ENCODE peak calls at places on chromosomes 6 and 20, in seven cellular contexts. K is sciatic nerve; J is dermis blood vessel endothelial cell; I is fibroblast of mammary gland; U is endothelial cell; E is stimulated activated CD4-positive, alpha-beta T cell treated with anti-CD3 and anti-CD28 coated beads, Interleukin-4, amount 100 ng/mL, for 48 hours; R is activated CD4-positive, alpha-beta T cell treated with anti-CD3 and anti-CD28 coated beads, Interleukin-2, amount 50 U/mL, for 48 hours. P is an unnamed sample.

GRCh38 chr20:38168791-38169589 is 3.9 kb upstream of the TGM2 start:
- DNase-seq in K (no peak), J (peak), I (no peak), U (no peak), E (no peak), R (no peak), P (no peak)

GRCh38 chr6:70616728-70617260 is 50.1 kb downstream of the SDHAF4 start:
- DNase-seq in K (no peak), J (no peak), I (no peak), U (no peak), E (no peak), R (no peak), P (no peak)

GRCh38 chr6:136445063-136445462 is 105.2 kb downstream of the MAP7 start:
- DNase-seq in K (no peak), J (no peak), I (no peak), U (no peak), E (no peak), R (no peak), P (no peak)

GRCh38 chr6:35400901-35401311 is 51.2 kb upstream of the FANCE start:
- DNase-seq in K (no peak), J (no peak), I (peak), U (no peak), E (no peak), R (no peak), P (no peak)

GRCh38 chr20:41615671-41616070 is 2.5 kb downstream of the CHD6 start:
- DNase-seq in K (no peak), J (no peak), I (no peak), U (no peak), E (no peak), R (no peak), P (no peak)

GRCh38 chr6:3958255-3958654 is 109.1 kb downstream of the FAM50B start:
- DNase-seq in K (no peak), J (no peak), I (no peak), U (no peak), E (no peak), R (no peak), P (no peak)

GRCh38 chr20:33673411-33674293 is 576 bp downstream of the NECAB3 start:
- DNase-seq in K (no peak), J (no peak), I (peak), U (no peak), E (no peak), R (no peak), P (no peak)

GRCh38 chr6:127550403-127550802 is 26.6 kb upstream of the C6orf58 start:
- DNase-seq in K (no peak), J (no peak), I (peak), U (no peak), E (no peak), R (no peak), P (no peak)

GRCh38 chr6:47161176-47161687 is 119.1 kb upstream of the ADGRF1 start:
- DNase-seq in K (no peak), J (no peak), I (peak), U (no peak), E (no peak), R (no peak), P (no peak)

GRCh38 chr6:905541-905940 is 212.6 kb upstream of the EXOC2 start:
- DNase-seq in K (no peak), J (no peak), I (no peak), U (no peak), E (no peak), R (no peak), P (no peak)

GRCh38 chr6:129203190-129203900 is 320.4 kb downstream of the LAMA2 start:
- DNase-seq in K (no peak), J (no peak), I (peak), U (no peak), E (no peak), R (no peak), P (no peak)

GRCh38 chr6:170583736-170584180 is 679 bp downstream of the PDCD2 start:
- DNase-seq in K (no peak), J (no peak), I (no peak), U (no peak), E (no peak), R (no peak), P (no peak)

GRCh38 chr6:21666200-21666671 is 72.7 kb downstream of the SOX4 start:
- DNase-seq in K (peak), J (peak), I (no peak), U (peak), E (no peak), R (no peak), P (no peak)

GRCh38 chr6:148835920-148836441 is 89.2 kb downstream of the UST start:
- DNase-seq in K (no peak), J (no peak), I (peak), U (no peak), E (peak), R (peak), P (no peak)

GRCh38 chr6:707576-708236 is 14.8 kb upstream of the EXOC2 start:
- DNase-seq in K (no peak), J (no peak), I (no peak), U (no peak), E (no peak), R (no peak), P (no peak)

GRCh38 chr6:347951-348859 is 43.3 kb upstream of the IRF4 start:
- DNase-seq in K (no peak), J (no peak), I (no peak), U (no peak), E (no peak), R (no peak), P (no peak)

GRCh38 chr20:3250091-3250504 is 11.1 kb upstream of the SLC4A11 start:
- DNase-seq in K (no peak), J (peak), I (no peak), U (peak), E (no peak), R (no peak), P (no peak)

GRCh38 chr20:18404172-18404571 is 62.7 kb downstream of the DZANK1 start:
- DNase-seq in K (no peak), J (no peak), I (no peak), U (no peak), E (no peak), R (no peak), P (no peak)

GRCh38 chr6:70270287-70271005 is 32.4 kb downstream of the COL9A1 start:
- DNase-seq in K (no peak), J (no peak), I (no peak), U (no peak), E (no peak), R (no peak), P (no peak)

GRCh38 chr6:35960192-35960591 is 39.3 kb upstream of the SRPK1 start:
- DNase-seq in K (no peak), J (no peak), I (peak), U (no peak), E (no peak), R (no peak), P (no peak)

GRCh38 chr20:10985536-10985935 is 311.7 kb upstream of the JAG1 start:
- DNase-seq in K (no peak), J (peak), I (peak), U (no peak), E (no peak), R (no peak), P (no peak)

GRCh38 chr6:5450073-5450472 is 188.8 kb downstream of the FARS2 start:
- DNase-seq in K (no peak), J (no peak), I (no peak), U (no peak), E (no peak), R (no peak), P (no peak)

GRCh38 chr6:112906737-112907136 is 559.6 kb downstream of the RFPL4B start:
- DNase-seq in K (no peak), J (no peak), I (peak), U (no peak), E (no peak), R (no peak), P (no peak)

GRCh38 chr6:34152806-34153565 is 7.1 kb upstream of the GRM4 start:
- DNase-seq in K (peak), J (no peak), I (no peak), U (no peak), E (no peak), R (no peak), P (no peak)

GRCh38 chr6:43942011-43942442 is 172.0 kb downstream of the VEGFA start:
- DNase-seq in K (no peak), J (no peak), I (no peak), U (no peak), E (no peak), R (no peak), P (no peak)

GRCh38 chr6:137261393-137262154 is 42.4 kb upstream of the IFNGR1 start:
- DNase-seq in K (no peak), J (peak), I (peak), U (no peak), E (no peak), R (no peak), P (no peak)

GRCh38 chr20:58708246-58708931 is 15.8 kb downstream of the NPEPL1 start:
- DNase-seq in K (peak), J (no peak), I (no peak), U (peak), E (no peak), R (no peak), P (no peak)

P was measured in CMK.